ENCODE peak calls at places on chromosomes 13 and 19, in nine cellular contexts. B is cardiac muscle cell, N is choroid plexus epithelial cell, K is GM06990, Q is IMR-90, P is psoas muscle, D is fibroblast of lung, S is OCI-LY7, V is Karpas-422. G is an unnamed sample.

GRCh38 chr13:113794086-113794485 is 35.1 kb downstream of the TMEM255B start:
- DNase-seq in B (no peak), N (no peak), K (no peak), Q (no peak), P (no peak), D (no peak), S (no peak), V (no peak), G (peak; percentile 62)

GRCh38 chr13:94291631-94292322 is 187.7 kb downstream of the DCT start:
- DNase-seq in B (no peak), N (no peak), K (no peak), Q (no peak), P (no peak), D (no peak), S (no peak), V (no peak), G (no peak)

GRCh38 chr19:53906211-53907192 is 2.6 kb upstream of the CACNG7 start:
- DNase-seq in B (peak; percentile 37), N (peak; percentile 13), K (peak; percentile 51), Q (no peak), P (peak; percentile 45), D (no peak), S (peak; percentile 33), V (peak; percentile 88), G (peak; percentile 86)

GRCh38 chr19:42069619-42070293 is at the start of gene GRIK5:
- DNase-seq in B (no peak), N (no peak), K (no peak), Q (no peak), P (no peak), D (no peak), S (no peak), V (no peak), G (peak; percentile 75)

GRCh38 chr19:49182848-49183375 is 25.3 kb downstream of the TRPM4 start:
- DNase-seq in B (no peak), N (no peak), K (no peak), Q (no peak), P (no peak), D (no peak), S (no peak), V (no peak), G (peak; percentile 78)

GRCh38 chr13:97211986-97212385 is 10.1 kb upstream of the MBNL2 start:
- DNase-seq in B (peak; percentile 59), N (no peak), K (no peak), Q (no peak), P (no peak), D (no peak), S (no peak), V (no peak), G (no peak)

GRCh38 chr13:35810286-35810685 is 320.9 kb downstream of the DCLK1 start:
- DNase-seq in B (no peak), N (no peak), K (no peak), Q (no peak), P (no peak), D (no peak), S (no peak), V (no peak), G (no peak)

GRCh38 chr19:44003461-44004134 is 841 bp downstream of the ZNF230 start:
- DNase-seq in B (peak; percentile 19), N (peak; percentile 11), K (peak; percentile 44), Q (no peak), P (no peak), D (peak; percentile 0), S (peak; percentile 19), V (peak; percentile 62), G (no peak)

GRCh38 chr13:40979232-40979631 is 39.9 kb downstream of the ELF1 start:
- DNase-seq in B (no peak), N (no peak), K (no peak), Q (no peak), P (no peak), D (no peak), S (peak; percentile 50), V (no peak), G (no peak)
- H3K4me3 ChIP-seq in B (no peak overlapping the region), N (no peak overlapping the region), K (peak overlapping the region; percentile 73), Q (no peak overlapping the region), P (peak overlapping the region; percentile 44), D (no peak overlapping the region), S (peak overlapping the region; percentile 85), V (peak overlapping the region; percentile 68), G (peak overlapping the region; percentile 32)

GRCh38 chr19:51354742-51355148 is 11.4 kb downstream of the ETFB start:
- DNase-seq in B (peak; percentile 82), N (peak; percentile 57), K (no peak), Q (peak; percentile 19), P (no peak), D (peak; percentile 56), S (no peak), V (no peak), G (no peak)
- H3K4me3 ChIP-seq in B (no peak overlapping the region), N (no peak overlapping the region), K (no peak overlapping the region), Q (no peak overlapping the region), P (no peak overlapping the region), D (no peak overlapping the region), S (no peak overlapping the region), V (no peak overlapping the region), G (no peak overlapping the region)

DNA sequence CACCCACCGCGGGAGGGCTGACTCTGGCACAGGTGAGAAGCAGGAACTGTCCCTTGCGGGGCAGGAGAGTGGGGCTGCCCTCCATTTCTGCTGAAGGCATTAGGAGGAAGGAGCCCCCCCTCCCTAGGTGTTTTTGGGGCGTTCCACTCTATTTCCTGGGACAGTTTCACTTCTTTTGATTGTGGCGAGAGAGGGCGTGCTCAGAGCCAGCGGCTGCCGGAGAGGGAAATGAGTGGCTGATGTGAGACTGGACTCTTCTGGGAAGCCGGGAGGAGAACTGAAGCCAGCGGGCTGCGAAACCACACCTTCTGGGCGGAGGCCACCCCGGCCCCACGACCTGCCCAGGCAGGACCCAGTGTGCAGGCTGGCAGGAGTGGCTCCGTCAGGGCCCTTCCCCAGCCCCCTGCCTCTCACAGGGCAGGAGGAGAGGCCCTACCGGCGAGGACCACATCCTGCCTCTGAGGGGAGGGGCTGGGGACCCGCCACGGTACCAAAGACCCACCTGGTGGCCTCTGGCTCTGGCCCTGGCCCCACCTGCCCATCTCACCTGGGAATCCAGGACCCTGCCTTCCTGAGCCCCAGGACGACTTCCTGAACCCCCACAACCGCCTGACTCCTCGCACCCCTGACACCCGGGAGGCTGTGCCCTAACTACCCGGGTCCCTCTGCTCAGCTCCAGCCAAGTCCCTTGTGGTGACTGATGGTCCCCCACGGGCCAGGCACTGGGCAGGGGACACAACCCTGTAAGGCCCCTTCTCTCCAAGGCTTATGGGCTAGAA is 25.9 kb downstream of the MPND start:
- DNase-seq in B (no peak), N (no peak), K (peak; percentile 87), Q (no peak), P (peak; percentile 52), D (peak; percentile 56), S (peak; percentile 82), V (peak; percentile 82), G (peak; percentile 84)
- H3K4me3 ChIP-seq in B (no peak overlapping the region), N (no peak overlapping the region), K (peak overlapping the region; percentile 58), Q (no peak overlapping the region), P (peak overlapping the region; percentile 43), D (no peak overlapping the region), S (peak overlapping the region; percentile 61), V (peak overlapping the region; percentile 65), G (peak overlapping the region; percentile 26)

DNA sequence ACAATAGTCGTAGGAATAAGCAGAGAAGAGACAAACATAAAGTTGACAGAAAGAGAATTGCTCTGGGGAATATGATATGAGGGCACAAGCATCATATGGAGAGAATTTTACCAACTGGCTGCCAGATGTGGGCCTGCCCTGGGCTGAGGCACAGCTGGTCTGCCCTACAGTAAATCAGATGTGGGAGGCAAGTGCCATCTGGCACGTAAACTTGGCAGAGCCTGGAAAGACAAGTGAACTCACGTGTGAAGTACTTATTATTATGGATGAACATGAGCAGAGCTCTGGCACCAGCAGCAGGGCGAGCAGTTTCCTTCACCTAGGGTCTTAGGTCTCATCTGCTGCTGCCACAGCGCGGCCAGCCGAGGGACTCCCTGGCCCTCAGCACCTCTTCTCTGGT is 20.6 kb downstream of the PCDH8 start:
- DNase-seq in B (no peak), N (no peak), K (no peak), Q (no peak), P (no peak), D (no peak), S (no peak), V (peak; percentile 27), G (peak; percentile 33)
- H3K4me3 ChIP-seq in B (no peak overlapping the region), N (no peak overlapping the region), K (no peak overlapping the region), Q (no peak overlapping the region), P (no peak overlapping the region), D (no peak overlapping the region), S (no peak overlapping the region), V (no peak overlapping the region), G (no peak overlapping the region)

GRCh38 chr19:55597493-55597892 is 1.8 kb downstream of the FIZ1 start:
- DNase-seq in B (no peak), N (no peak), K (no peak), Q (no peak), P (no peak), D (no peak), S (no peak), V (no peak), G (no peak)
- H3K4me3 ChIP-seq in B (no peak overlapping the region), N (no peak overlapping the region), K (no peak overlapping the region), Q (no peak overlapping the region), P (no peak overlapping the region), D (no peak overlapping the region), S (no peak overlapping the region), V (no peak overlapping the region), G (no peak overlapping the region)

DNA sequence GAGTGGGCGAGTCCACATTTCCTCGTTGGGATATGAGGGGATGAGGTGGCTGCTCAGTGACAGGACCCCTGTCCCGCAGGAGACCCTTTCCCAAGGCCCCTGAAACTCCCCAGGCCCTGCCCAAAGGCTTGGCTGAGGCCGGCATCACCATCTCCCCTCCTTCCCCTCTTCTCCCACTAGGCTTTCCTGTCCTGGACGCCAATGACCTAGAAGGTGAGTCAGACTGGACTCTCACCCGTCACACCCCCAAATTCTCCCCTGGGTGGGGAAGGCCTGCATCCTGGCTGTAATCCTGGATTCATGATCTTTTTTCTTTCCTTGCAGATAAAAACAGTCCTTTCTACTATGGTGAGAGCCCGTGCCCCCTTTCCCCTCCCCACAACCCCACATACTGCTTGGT is 5.3 kb downstream of the FXYD3 start:
- DNase-seq in B (no peak), N (no peak), K (no peak), Q (no peak), P (no peak), D (no peak), S (no peak), V (no peak), G (no peak)
- H3K4me3 ChIP-seq in B (no peak overlapping the region), N (no peak overlapping the region), K (no peak overlapping the region), Q (no peak overlapping the region), P (no peak overlapping the region), D (no peak overlapping the region), S (no peak overlapping the region), V (no peak overlapping the region), G (no peak overlapping the region)

GRCh38 chr19:461664-462551 is 1.1 kb upstream of the SHC2 start:
- DNase-seq in B (no peak), N (no peak), K (no peak), Q (no peak), P (no peak), D (no peak), S (no peak), V (no peak), G (peak; percentile 51)
- H3K4me3 ChIP-seq in B (peak overlapping the region; percentile 58), N (no peak overlapping the region), K (no peak overlapping the region), Q (no peak overlapping the region), P (peak overlapping the region; percentile 41), D (no peak overlapping the region), S (no peak overlapping the region), V (no peak overlapping the region), G (peak overlapping the region; percentile 76)

G was measured in upper lobe of left lung.